ENCODE peak calls at places on chromosomes 13 and 19, in six cellular contexts. J is heart left ventricle; P is GM23248; X is fibroblast of villous mesenchyme; E is psoas muscle; L is CD8-positive, alpha-beta T cell. Z is an unnamed sample.
A peak's percentile ranks its signal among the peaks of the same experiment; 100 is the strongest.

GRCh38 chr19:3412066-3412465 is 45.7 kb downstream of the NFIC start:
- DNase-seq in J (no peak), P (no peak), X (no peak), E (peak; percentile 46), L (no peak), Z (no peak)

GRCh38 chr19:6018786-6019185 is 40.8 kb upstream of the RANBP3 start:
- DNase-seq in J (no peak), P (no peak), X (no peak), E (peak; percentile 41), L (no peak), Z (no peak)

GRCh38 chr13:113939905-113940339 is 34.0 kb downstream of the C13orf46 start:
- DNase-seq in J (peak; percentile 20), P (no peak), X (no peak), E (no peak), L (no peak), Z (no peak)

GRCh38 chr13:56528040-56528760 is 612.5 kb upstream of the PRR20A start:
- DNase-seq in J (no peak), P (no peak), X (no peak), E (no peak), L (no peak), Z (no peak)

GRCh38 chr13:27176772-27177171 is 5.2 kb upstream of the USP12 start:
- DNase-seq in J (no peak), P (no peak), X (no peak), E (no peak), L (no peak), Z (no peak)

GRCh38 chr13:49295231-49295630 is 47.5 kb downstream of the CDADC1 start:
- DNase-seq in J (no peak), P (no peak), X (no peak), E (no peak), L (no peak), Z (no peak)

GRCh38 chr13:99686157-99686572 is 184.9 kb downstream of the TM9SF2 start:
- DNase-seq in J (peak; percentile 53), P (peak; percentile 33), X (no peak), E (no peak), L (no peak), Z (peak; percentile 63)

GRCh38 chr13:59545007-59545406 is 618.7 kb downstream of the DIAPH3 start:
- DNase-seq in J (no peak), P (no peak), X (no peak), E (no peak), L (no peak), Z (no peak)

GRCh38 chr19:12783849-12784393 is 7.4 kb upstream of the JUNB start:
- DNase-seq in J (peak; percentile 79), P (no peak), X (peak; percentile 68), E (peak; percentile 77), L (no peak), Z (no peak)

GRCh38 chr13:63184693-63185092 is 1769.0 kb upstream of the PCDH20 start:
- DNase-seq in J (no peak), P (peak; percentile 38), X (no peak), E (no peak), L (no peak), Z (peak; percentile 86)

GRCh38 chr13:75312884-75313520 is 169.0 kb downstream of the TBC1D4 start:
- DNase-seq in J (no peak), P (no peak), X (no peak), E (no peak), L (no peak), Z (no peak)

GRCh38 chr13:78102121-78102677 is 183.6 kb upstream of the EDNRB start:
- DNase-seq in J (peak; percentile 59), P (peak; percentile 72), X (peak; percentile 70), E (peak; percentile 47), L (no peak), Z (peak; percentile 64)

GRCh38 chr19:13262450-13262849 is 112.2 kb downstream of the IER2 start:
- DNase-seq in J (no peak), P (peak; percentile 65), X (peak; percentile 57), E (no peak), L (no peak), Z (peak; percentile 74)

GRCh38 chr19:17394891-17395415 is 957 bp upstream of the CCDC194 start:
- DNase-seq in J (peak; percentile 71), P (peak; percentile 74), X (peak; percentile 76), E (peak; percentile 78), L (peak; percentile 71), Z (peak; percentile 66)

GRCh38 chr19:47895165-47895782 is 9.2 kb upstream of the SULT2A1 start:
- DNase-seq in J (no peak), P (no peak), X (no peak), E (no peak), L (no peak), Z (no peak)

GRCh38 chr19:2540646-2541454 is 64.9 kb downstream of the GADD45B start:
- DNase-seq in J (peak; percentile 94), P (peak; percentile 100), X (peak; percentile 96), E (peak; percentile 95), L (no peak), Z (peak; percentile 99)

GRCh38 chr13:77370888-77371287 is 44.0 kb upstream of the MYCBP2 start:
- DNase-seq in J (no peak), P (no peak), X (no peak), E (no peak), L (no peak), Z (no peak)

GRCh38 chr13:47351798-47352197 is 454.9 kb upstream of the HTR2A start:
- DNase-seq in J (no peak), P (no peak), X (no peak), E (no peak), L (no peak), Z (no peak)

GRCh38 chr19:32392946-32393345 is 12.6 kb upstream of the DPY19L3 start:
- DNase-seq in J (no peak), P (no peak), X (no peak), E (no peak), L (no peak), Z (no peak)

GRCh38 chr13:82963466-82963865 is 918.8 kb downstream of the SLITRK1 start:
- DNase-seq in J (no peak), P (no peak), X (no peak), E (no peak), L (no peak), Z (peak; percentile 47)

GRCh38 chr19:48539503-48540096 is 12.4 kb upstream of the SULT2B1 start:
- DNase-seq in J (peak; percentile 48), P (peak; percentile 84), X (peak; percentile 50), E (no peak), L (no peak), Z (peak; percentile 54)

GRCh38 chr13:39269411-39269810 is 231.2 kb downstream of the NHLRC3 start:
- DNase-seq in J (no peak), P (no peak), X (no peak), E (no peak), L (no peak), Z (peak; percentile 42)

GRCh38 chr19:13155472-13156284 is 5.5 kb downstream of the IER2 start:
- DNase-seq in J (peak; percentile 88), P (peak; percentile 85), X (peak; percentile 93), E (peak; percentile 88), L (peak; percentile 77), Z (peak; percentile 80)

GRCh38 chr19:54287456-54287855 is 6.5 kb upstream of the LILRB2 start:
- DNase-seq in J (no peak), P (peak; percentile 37), X (peak; percentile 23), E (no peak), L (no peak), Z (peak; percentile 11)

GRCh38 chr13:21476893-21477472 is 17.9 kb upstream of the ZDHHC20 start:
- DNase-seq in J (peak; percentile 83), P (peak; percentile 85), X (peak; percentile 83), E (peak; percentile 88), L (peak; percentile 80), Z (peak; percentile 90)

GRCh38 chr19:43902399-43902798 is 32.7 kb downstream of the ZNF45 start:
- DNase-seq in J (no peak), P (no peak), X (no peak), E (no peak), L (no peak), Z (no peak)

GRCh38 chr13:50162001-50162400 is 146.8 kb downstream of the KCNRG start:
- DNase-seq in J (no peak), P (peak; percentile 58), X (peak; percentile 25), E (no peak), L (no peak), Z (peak; percentile 8)

GRCh38 chr19:51926784-51927741 is at the start of gene ZNF613:
- DNase-seq in J (peak; percentile 93), P (peak; percentile 96), X (peak; percentile 94), E (peak; percentile 91), L (peak; percentile 87), Z (peak; percentile 98)

GRCh38 chr19:41299046-41299754 is 10.8 kb upstream of the CCDC97 start:
- DNase-seq in J (peak; percentile 60), P (peak; percentile 62), X (no peak), E (no peak), L (no peak), Z (no peak)

GRCh38 chr13:87678353-87678752 is 7.2 kb downstream of the SLITRK5 start:
- DNase-seq in J (no peak), P (no peak), X (no peak), E (no peak), L (no peak), Z (no peak)
- H3K4me3 ChIP-seq in J (peak overlapping the region; percentile 48), P (peak overlapping the region; percentile 62), X (no peak overlapping the region), E (peak overlapping the region; percentile 53), L (peak overlapping the region; percentile 61), Z (peak overlapping the region; percentile 58)

DNA sequence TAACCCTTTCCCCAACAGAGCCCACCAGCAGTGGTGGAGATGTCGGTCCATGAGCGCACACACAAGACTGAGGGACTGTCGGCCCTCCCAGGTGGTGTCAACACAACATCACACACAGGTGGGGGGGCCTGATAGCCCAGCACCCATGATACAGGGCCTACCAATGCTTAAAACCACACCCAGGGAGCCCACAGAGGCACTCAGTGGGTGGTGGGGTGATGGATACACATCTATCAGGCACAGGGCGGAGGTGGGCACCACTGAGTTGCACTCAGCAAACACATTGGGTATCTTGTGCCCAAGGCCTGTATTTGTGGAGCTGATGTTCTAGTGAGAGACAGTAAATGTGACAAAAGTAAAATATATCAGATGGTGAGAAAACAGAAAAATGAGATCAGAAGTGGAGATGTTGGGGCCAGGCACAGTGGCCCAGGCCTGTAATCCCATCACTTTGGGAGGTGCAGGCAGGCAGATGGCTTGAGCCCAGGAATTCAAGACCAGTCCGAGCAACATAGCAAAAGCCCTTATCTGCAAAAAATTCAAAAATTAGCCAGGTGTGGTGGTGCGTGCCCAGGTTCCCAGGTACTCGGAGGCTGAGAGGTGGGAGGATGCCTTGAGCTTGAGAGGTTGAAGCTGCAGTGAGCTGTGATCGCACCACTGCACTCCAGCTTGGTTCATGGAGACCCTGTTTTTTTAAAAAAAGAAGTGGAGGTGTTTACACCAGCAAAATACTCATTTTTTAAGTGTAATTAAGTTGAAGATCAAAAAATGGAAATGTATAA is 6.8 kb upstream of the ZFP36 start:
- DNase-seq in J (no peak), P (no peak), X (no peak), E (no peak), L (no peak), Z (no peak)
- H3K4me3 ChIP-seq in J (no peak overlapping the region), P (no peak overlapping the region), X (no peak overlapping the region), E (no peak overlapping the region), L (no peak overlapping the region), Z (no peak overlapping the region)

DNA sequence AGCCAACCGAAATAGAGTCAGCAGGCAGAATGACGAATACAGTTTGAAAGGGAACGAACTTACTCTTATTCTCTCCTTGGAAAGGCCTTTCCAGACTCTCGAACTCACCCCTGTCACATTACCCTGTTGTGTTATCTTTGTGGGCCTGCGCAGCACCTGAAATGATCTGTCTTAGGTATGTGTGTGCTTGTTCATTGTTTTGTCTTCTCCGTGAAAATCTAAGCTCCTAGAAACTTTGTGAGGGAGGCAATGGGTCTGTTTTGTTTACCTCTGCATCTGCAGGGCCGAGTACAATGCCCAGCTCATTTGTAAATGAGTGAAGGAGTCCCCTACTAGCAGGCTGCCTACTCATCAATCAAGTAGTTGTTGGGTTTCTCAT is 19.6 kb downstream of the HMGB1 start:
- DNase-seq in J (no peak), P (no peak), X (no peak), E (no peak), L (no peak), Z (no peak)
- H3K4me3 ChIP-seq in J (peak overlapping the region; percentile 38), P (no peak overlapping the region), X (peak overlapping the region; percentile 33), E (peak overlapping the region; percentile 62), L (peak overlapping the region; percentile 29), Z (peak overlapping the region; percentile 48)

GRCh38 chr13:111519041-111519440 is 198.6 kb downstream of the TEX29 start:
- DNase-seq in J (no peak), P (no peak), X (no peak), E (no peak), L (no peak), Z (no peak)
- H3K4me3 ChIP-seq in J (no peak overlapping the region), P (no peak overlapping the region), X (no peak overlapping the region), E (no peak overlapping the region), L (no peak overlapping the region), Z (no peak overlapping the region)

Z was measured in choroid plexus epithelial cell.